ENCODE peak calls at places on chromosomes 4 and X, in six cellular contexts. One of them, this sample, is unnamed.

GRCh38 chr4:141131738-141132688 is 1.3 kb downstream of the RNF150 start:
- DNase-seq in T-helper 9 cell: no peak
- DNase-seq in Ammon's horn: peak
- DNase-seq in psoas muscle: peak
- DNase-seq in AG09319: no peak
- DNase-seq in sciatic nerve: peak
- DNase-seq in this sample: peak

GRCh38 chrX:43655151-43655676 is 885 bp upstream of the MAOA start:
- DNase-seq in T-helper 9 cell: peak
- DNase-seq in Ammon's horn: peak
- DNase-seq in psoas muscle: peak
- DNase-seq in AG09319: no peak
- DNase-seq in sciatic nerve: peak
- DNase-seq in this sample: peak

GRCh38 chr4:148007303-148007702 is 275.4 kb downstream of the ARHGAP10 start:
- DNase-seq in T-helper 9 cell: no peak
- DNase-seq in Ammon's horn: no peak
- DNase-seq in psoas muscle: no peak
- DNase-seq in AG09319: peak
- DNase-seq in sciatic nerve: no peak
- DNase-seq in this sample: no peak

GRCh38 chrX:119606508-119607389 is 525 bp upstream of the NKRF start:
- DNase-seq in T-helper 9 cell: no peak
- DNase-seq in Ammon's horn: peak
- DNase-seq in psoas muscle: no peak
- DNase-seq in AG09319: peak
- DNase-seq in sciatic nerve: no peak
- DNase-seq in this sample: no peak

GRCh38 chr4:169270156-169270809 is 473 bp downstream of the SH3RF1 start:
- DNase-seq in T-helper 9 cell: no peak
- DNase-seq in Ammon's horn: no peak
- DNase-seq in psoas muscle: peak
- DNase-seq in AG09319: no peak
- DNase-seq in sciatic nerve: peak
- DNase-seq in this sample: no peak

GRCh38 chr4:140943887-140944515 is 187.8 kb upstream of the TBC1D9 start:
- DNase-seq in T-helper 9 cell: no peak
- DNase-seq in Ammon's horn: no peak
- DNase-seq in psoas muscle: no peak
- DNase-seq in AG09319: no peak
- DNase-seq in sciatic nerve: no peak
- DNase-seq in this sample: no peak

GRCh38 chr4:116101321-116101720 is 984.1 kb downstream of the TRAM1L1 start:
- DNase-seq in T-helper 9 cell: no peak
- DNase-seq in Ammon's horn: no peak
- DNase-seq in psoas muscle: no peak
- DNase-seq in AG09319: no peak
- DNase-seq in sciatic nerve: no peak
- DNase-seq in this sample: no peak

GRCh38 chrX:97310373-97310772 is 426.7 kb downstream of the RPA4 start:
- DNase-seq in T-helper 9 cell: no peak
- DNase-seq in Ammon's horn: no peak
- DNase-seq in psoas muscle: no peak
- DNase-seq in AG09319: no peak
- DNase-seq in sciatic nerve: no peak
- DNase-seq in this sample: no peak

GRCh38 chr4:144353240-144353639 is 212.7 kb upstream of the GYPA start:
- DNase-seq in T-helper 9 cell: no peak
- DNase-seq in Ammon's horn: peak
- DNase-seq in psoas muscle: no peak
- DNase-seq in AG09319: no peak
- DNase-seq in sciatic nerve: no peak
- DNase-seq in this sample: no peak

GRCh38 chr4:61202100-61202637 is 2.0 kb downstream of the ADGRL3 start:
- DNase-seq in T-helper 9 cell: no peak
- DNase-seq in Ammon's horn: peak
- DNase-seq in psoas muscle: no peak
- DNase-seq in AG09319: no peak
- DNase-seq in sciatic nerve: peak
- DNase-seq in this sample: peak

GRCh38 chr4:117326091-117326490 is 240.7 kb upstream of the TRAM1L1 start:
- DNase-seq in T-helper 9 cell: no peak
- DNase-seq in Ammon's horn: no peak
- DNase-seq in psoas muscle: no peak
- DNase-seq in AG09319: no peak
- DNase-seq in sciatic nerve: no peak
- DNase-seq in this sample: no peak

GRCh38 chrX:102745513-102746133 is 25.1 kb downstream of the GPRASP3 start:
- DNase-seq in T-helper 9 cell: no peak
- DNase-seq in Ammon's horn: no peak
- DNase-seq in psoas muscle: no peak
- DNase-seq in AG09319: no peak
- DNase-seq in sciatic nerve: peak
- DNase-seq in this sample: no peak

GRCh38 chr4:55359397-55359916 is 13.4 kb downstream of the SRD5A3 start:
- DNase-seq in T-helper 9 cell: no peak
- DNase-seq in Ammon's horn: no peak
- DNase-seq in psoas muscle: peak
- DNase-seq in AG09319: no peak
- DNase-seq in sciatic nerve: no peak
- DNase-seq in this sample: no peak

GRCh38 chr4:6020633-6021032 is 2.4 kb upstream of the C4orf50 start:
- DNase-seq in T-helper 9 cell: no peak
- DNase-seq in Ammon's horn: no peak
- DNase-seq in psoas muscle: no peak
- DNase-seq in AG09319: no peak
- DNase-seq in sciatic nerve: no peak
- DNase-seq in this sample: no peak

GRCh38 chr4:2684486-2684885 is 71.7 kb downstream of the TNIP2 start:
- DNase-seq in T-helper 9 cell: no peak
- DNase-seq in Ammon's horn: no peak
- DNase-seq in psoas muscle: no peak
- DNase-seq in AG09319: no peak
- DNase-seq in sciatic nerve: no peak
- DNase-seq in this sample: no peak

GRCh38 chr4:158051401-158052235 is 121.2 kb downstream of the GASK1B start:
- DNase-seq in T-helper 9 cell: no peak
- DNase-seq in Ammon's horn: no peak
- DNase-seq in psoas muscle: peak
- DNase-seq in AG09319: peak
- DNase-seq in sciatic nerve: no peak
- DNase-seq in this sample: no peak

GRCh38 chrX:112642349-112642748 is 37.4 kb downstream of the LHFPL1 start:
- DNase-seq in T-helper 9 cell: peak
- DNase-seq in Ammon's horn: peak
- DNase-seq in psoas muscle: no peak
- DNase-seq in AG09319: no peak
- DNase-seq in sciatic nerve: no peak
- DNase-seq in this sample: peak

GRCh38 chr4:52244773-52245360 is 193.8 kb downstream of the SPATA18 start:
- DNase-seq in T-helper 9 cell: no peak
- DNase-seq in Ammon's horn: no peak
- DNase-seq in psoas muscle: no peak
- DNase-seq in AG09319: no peak
- DNase-seq in sciatic nerve: no peak
- DNase-seq in this sample: peak

GRCh38 chrX:150649096-150649870 is 43.9 kb upstream of the MTMR1 start:
- DNase-seq in T-helper 9 cell: no peak
- DNase-seq in Ammon's horn: peak
- DNase-seq in psoas muscle: peak
- DNase-seq in AG09319: no peak
- DNase-seq in sciatic nerve: no peak
- DNase-seq in this sample: no peak

GRCh38 chr4:163562496-163562895 is 68.0 kb downstream of the TMA16 start:
- DNase-seq in T-helper 9 cell: no peak
- DNase-seq in Ammon's horn: no peak
- DNase-seq in psoas muscle: no peak
- DNase-seq in AG09319: no peak
- DNase-seq in sciatic nerve: no peak
- DNase-seq in this sample: no peak

GRCh38 chr4:169664615-169665014 is 44.2 kb downstream of the CLCN3 start:
- DNase-seq in T-helper 9 cell: no peak
- DNase-seq in Ammon's horn: no peak
- DNase-seq in psoas muscle: no peak
- DNase-seq in AG09319: no peak
- DNase-seq in sciatic nerve: no peak
- DNase-seq in this sample: no peak

GRCh38 chr4:139919513-139919912 is 234.5 kb downstream of the MAML3 start:
- DNase-seq in T-helper 9 cell: no peak
- DNase-seq in Ammon's horn: no peak
- DNase-seq in psoas muscle: no peak
- DNase-seq in AG09319: no peak
- DNase-seq in sciatic nerve: no peak
- DNase-seq in this sample: no peak

GRCh38 chrX:120297923-120298322 is 13.3 kb downstream of the TMEM255A start:
- DNase-seq in T-helper 9 cell: no peak
- DNase-seq in Ammon's horn: no peak
- DNase-seq in psoas muscle: no peak
- DNase-seq in AG09319: no peak
- DNase-seq in sciatic nerve: no peak
- DNase-seq in this sample: no peak